ENCODE peak calls at places on chromosomes 12 and 14, in ten cellular contexts. One of them, this sample, is unnamed.

GRCh38 chr14:103198429-103199140 is 75.3 kb downstream of the TNFAIP2 start:
- DNase-seq in HFF-Myc: no peak
- DNase-seq in stimulated activated naive CD4-positive, alpha-beta T cell: no peak
- DNase-seq in cardiac fibroblast: peak; percentile 76
- DNase-seq in astrocyte: peak; percentile 47
- DNase-seq in NCI-H1105: no peak
- DNase-seq in heart right ventricle: no peak
- DNase-seq in activated T-helper 1 cell treated with Interleukin-2 at 50 U/mL for 16 hours: no peak
- DNase-seq in CD8-positive, alpha-beta memory T cell: no peak
- DNase-seq in GM10248: no peak
- DNase-seq in this sample: peak; percentile 86

GRCh38 chr14:58774531-58774930 is 136.8 kb downstream of the DACT1 start:
- DNase-seq in HFF-Myc: no peak
- DNase-seq in stimulated activated naive CD4-positive, alpha-beta T cell: no peak
- DNase-seq in cardiac fibroblast: no peak
- DNase-seq in astrocyte: no peak
- DNase-seq in NCI-H1105: no peak
- DNase-seq in heart right ventricle: no peak
- DNase-seq in activated T-helper 1 cell treated with Interleukin-2 at 50 U/mL for 16 hours: no peak
- DNase-seq in CD8-positive, alpha-beta memory T cell: no peak
- DNase-seq in GM10248: no peak
- DNase-seq in this sample: no peak

GRCh38 chr12:102958073-102958829 is 777 bp downstream of the ASCL1 start:
- DNase-seq in HFF-Myc: no peak
- DNase-seq in stimulated activated naive CD4-positive, alpha-beta T cell: no peak
- DNase-seq in cardiac fibroblast: peak; percentile 38
- DNase-seq in astrocyte: peak; percentile 18
- DNase-seq in NCI-H1105: no peak
- DNase-seq in heart right ventricle: no peak
- DNase-seq in activated T-helper 1 cell treated with Interleukin-2 at 50 U/mL for 16 hours: no peak
- DNase-seq in CD8-positive, alpha-beta memory T cell: no peak
- DNase-seq in GM10248: peak; percentile 75
- DNase-seq in this sample: no peak

GRCh38 chr12:53976172-53976822 is 1.5 kb upstream of the HOTAIR start:
- DNase-seq in HFF-Myc: peak; percentile 42
- DNase-seq in stimulated activated naive CD4-positive, alpha-beta T cell: no peak
- DNase-seq in cardiac fibroblast: no peak
- DNase-seq in astrocyte: no peak
- DNase-seq in NCI-H1105: no peak
- DNase-seq in heart right ventricle: no peak
- DNase-seq in activated T-helper 1 cell treated with Interleukin-2 at 50 U/mL for 16 hours: no peak
- DNase-seq in CD8-positive, alpha-beta memory T cell: no peak
- DNase-seq in GM10248: no peak
- DNase-seq in this sample: no peak

GRCh38 chr12:67501362-67501761 is 147.2 kb upstream of the DYRK2 start:
- DNase-seq in HFF-Myc: no peak
- DNase-seq in stimulated activated naive CD4-positive, alpha-beta T cell: no peak
- DNase-seq in cardiac fibroblast: no peak
- DNase-seq in astrocyte: no peak
- DNase-seq in NCI-H1105: no peak
- DNase-seq in heart right ventricle: no peak
- DNase-seq in activated T-helper 1 cell treated with Interleukin-2 at 50 U/mL for 16 hours: no peak
- DNase-seq in CD8-positive, alpha-beta memory T cell: no peak
- DNase-seq in GM10248: no peak
- DNase-seq in this sample: no peak

GRCh38 chr14:57982802-57983201 is 116.9 kb upstream of the SLC35F4 start:
- DNase-seq in HFF-Myc: no peak
- DNase-seq in stimulated activated naive CD4-positive, alpha-beta T cell: no peak
- DNase-seq in cardiac fibroblast: no peak
- DNase-seq in astrocyte: no peak
- DNase-seq in NCI-H1105: peak; percentile 94
- DNase-seq in heart right ventricle: no peak
- DNase-seq in activated T-helper 1 cell treated with Interleukin-2 at 50 U/mL for 16 hours: no peak
- DNase-seq in CD8-positive, alpha-beta memory T cell: no peak
- DNase-seq in GM10248: no peak
- DNase-seq in this sample: no peak

GRCh38 chr12:113334786-113335539 is at the start of gene SLC8B1:
- DNase-seq in HFF-Myc: no peak
- DNase-seq in stimulated activated naive CD4-positive, alpha-beta T cell: peak; percentile 61
- DNase-seq in cardiac fibroblast: peak; percentile 76
- DNase-seq in astrocyte: peak; percentile 33
- DNase-seq in NCI-H1105: peak; percentile 64
- DNase-seq in heart right ventricle: peak; percentile 88
- DNase-seq in activated T-helper 1 cell treated with Interleukin-2 at 50 U/mL for 16 hours: peak; percentile 84
- DNase-seq in CD8-positive, alpha-beta memory T cell: peak; percentile 77
- DNase-seq in GM10248: peak; percentile 96
- DNase-seq in this sample: peak; percentile 60

GRCh38 chr12:88509851-88510250 is 70.4 kb downstream of the KITLG start:
- DNase-seq in HFF-Myc: no peak
- DNase-seq in stimulated activated naive CD4-positive, alpha-beta T cell: no peak
- DNase-seq in cardiac fibroblast: no peak
- DNase-seq in astrocyte: no peak
- DNase-seq in NCI-H1105: no peak
- DNase-seq in heart right ventricle: no peak
- DNase-seq in activated T-helper 1 cell treated with Interleukin-2 at 50 U/mL for 16 hours: no peak
- DNase-seq in CD8-positive, alpha-beta memory T cell: no peak
- DNase-seq in GM10248: no peak
- DNase-seq in this sample: no peak

GRCh38 chr14:36880276-36880675 is 218.6 kb downstream of the PAX9 start:
- DNase-seq in HFF-Myc: no peak
- DNase-seq in stimulated activated naive CD4-positive, alpha-beta T cell: no peak
- DNase-seq in cardiac fibroblast: no peak
- DNase-seq in astrocyte: no peak
- DNase-seq in NCI-H1105: no peak
- DNase-seq in heart right ventricle: no peak
- DNase-seq in activated T-helper 1 cell treated with Interleukin-2 at 50 U/mL for 16 hours: no peak
- DNase-seq in CD8-positive, alpha-beta memory T cell: no peak
- DNase-seq in GM10248: no peak
- DNase-seq in this sample: no peak